ENCODE peak calls at places on chromosome 11, in seven cellular contexts. One of them, this sample, is unnamed.

GRCh38 chr11:33829430-33830141 is 55.3 kb upstream of the FBXO3 start:
- DNase-seq in endothelial cell: peak
- DNase-seq in stimulated activated CD4-positive, alpha-beta T cell treated with anti-CD3 and anti-CD28 coated beads, Interleukin-4, amount 100 ng/mL, for 4 hours: peak
- DNase-seq in iPS-NIHi11: peak
- DNase-seq in stomach: peak
- DNase-seq in astrocyte of the spinal cord: peak
- DNase-seq in amniotic stem cell: peak
- DNase-seq in this sample: peak

GRCh38 chr11:46120361-46120710 is 918 bp downstream of the PHF21A start:
- DNase-seq in iPS-NIHi11: peak
- DNase-seq in endothelial cell: peak
- DNase-seq in stomach: no peak
- DNase-seq in astrocyte of the spinal cord: no peak
- DNase-seq in stimulated activated CD4-positive, alpha-beta T cell treated with anti-CD3 and anti-CD28 coated beads, Interleukin-4, amount 100 ng/mL, for 4 hours: peak
- DNase-seq in amniotic stem cell: no peak
- DNase-seq in this sample: no peak

GRCh38 chr11:67543585-67543984 is 20.3 kb upstream of the CABP2 start:
- DNase-seq in iPS-NIHi11: no peak
- DNase-seq in stimulated activated CD4-positive, alpha-beta T cell treated with anti-CD3 and anti-CD28 coated beads, Interleukin-4, amount 100 ng/mL, for 4 hours: no peak
- DNase-seq in amniotic stem cell: no peak
- DNase-seq in stomach: no peak
- DNase-seq in astrocyte of the spinal cord: no peak
- DNase-seq in endothelial cell: no peak
- DNase-seq in this sample: no peak

GRCh38 chr11:100670140-100670539 is 16.9 kb upstream of the ARHGAP42 start:
- DNase-seq in endothelial cell: no peak
- DNase-seq in astrocyte of the spinal cord: no peak
- DNase-seq in stomach: no peak
- DNase-seq in amniotic stem cell: no peak
- DNase-seq in iPS-NIHi11: peak
- DNase-seq in stimulated activated CD4-positive, alpha-beta T cell treated with anti-CD3 and anti-CD28 coated beads, Interleukin-4, amount 100 ng/mL, for 4 hours: no peak
- DNase-seq in this sample: no peak

GRCh38 chr11:7418061-7418460 is 67.2 kb upstream of the OLFML1 start:
- DNase-seq in endothelial cell: no peak
- DNase-seq in iPS-NIHi11: no peak
- DNase-seq in stimulated activated CD4-positive, alpha-beta T cell treated with anti-CD3 and anti-CD28 coated beads, Interleukin-4, amount 100 ng/mL, for 4 hours: no peak
- DNase-seq in stomach: no peak
- DNase-seq in amniotic stem cell: no peak
- DNase-seq in astrocyte of the spinal cord: no peak
- DNase-seq in this sample: no peak

GRCh38 chr11:726278-726915 is 20.4 kb downstream of the EPS8L2 start:
- DNase-seq in amniotic stem cell: no peak
- DNase-seq in stomach: peak
- DNase-seq in endothelial cell: no peak
- DNase-seq in iPS-NIHi11: peak
- DNase-seq in stimulated activated CD4-positive, alpha-beta T cell treated with anti-CD3 and anti-CD28 coated beads, Interleukin-4, amount 100 ng/mL, for 4 hours: peak
- DNase-seq in astrocyte of the spinal cord: peak
- DNase-seq in this sample: no peak

GRCh38 chr11:12746593-12747097 is 72.4 kb downstream of the TEAD1 start:
- DNase-seq in iPS-NIHi11: peak
- DNase-seq in endothelial cell: peak
- DNase-seq in amniotic stem cell: peak
- DNase-seq in stimulated activated CD4-positive, alpha-beta T cell treated with anti-CD3 and anti-CD28 coated beads, Interleukin-4, amount 100 ng/mL, for 4 hours: no peak
- DNase-seq in astrocyte of the spinal cord: peak
- DNase-seq in stomach: no peak
- DNase-seq in this sample: peak

GRCh38 chr11:75558939-75559843 is 2.9 kb upstream of the SERPINH1 start:
- DNase-seq in iPS-NIHi11: no peak
- DNase-seq in stimulated activated CD4-positive, alpha-beta T cell treated with anti-CD3 and anti-CD28 coated beads, Interleukin-4, amount 100 ng/mL, for 4 hours: no peak
- DNase-seq in stomach: no peak
- DNase-seq in endothelial cell: peak
- DNase-seq in amniotic stem cell: no peak
- DNase-seq in astrocyte of the spinal cord: peak
- DNase-seq in this sample: no peak

GRCh38 chr11:95586155-95586554 is 203.4 kb downstream of the FAM76B start:
- DNase-seq in iPS-NIHi11: no peak
- DNase-seq in stomach: no peak
- DNase-seq in stimulated activated CD4-positive, alpha-beta T cell treated with anti-CD3 and anti-CD28 coated beads, Interleukin-4, amount 100 ng/mL, for 4 hours: no peak
- DNase-seq in amniotic stem cell: no peak
- DNase-seq in endothelial cell: no peak
- DNase-seq in astrocyte of the spinal cord: no peak
- DNase-seq in this sample: no peak

GRCh38 chr11:7571640-7572000 is 57.8 kb downstream of the PPFIBP2 start:
- DNase-seq in stimulated activated CD4-positive, alpha-beta T cell treated with anti-CD3 and anti-CD28 coated beads, Interleukin-4, amount 100 ng/mL, for 4 hours: no peak
- DNase-seq in amniotic stem cell: peak
- DNase-seq in astrocyte of the spinal cord: peak
- DNase-seq in stomach: peak
- DNase-seq in endothelial cell: peak
- DNase-seq in iPS-NIHi11: peak
- DNase-seq in this sample: peak

GRCh38 chr11:75520688-75521087 is 5.1 kb downstream of the GDPD5 start:
- DNase-seq in astrocyte of the spinal cord: no peak
- DNase-seq in stimulated activated CD4-positive, alpha-beta T cell treated with anti-CD3 and anti-CD28 coated beads, Interleukin-4, amount 100 ng/mL, for 4 hours: no peak
- DNase-seq in endothelial cell: no peak
- DNase-seq in stomach: no peak
- DNase-seq in amniotic stem cell: no peak
- DNase-seq in iPS-NIHi11: no peak
- DNase-seq in this sample: no peak

GRCh38 chr11:64000026-64000739 is 13.9 kb downstream of the OTUB1 start:
- DNase-seq in amniotic stem cell: peak
- DNase-seq in iPS-NIHi11: peak
- DNase-seq in stomach: peak
- DNase-seq in stimulated activated CD4-positive, alpha-beta T cell treated with anti-CD3 and anti-CD28 coated beads, Interleukin-4, amount 100 ng/mL, for 4 hours: peak
- DNase-seq in astrocyte of the spinal cord: peak
- DNase-seq in endothelial cell: peak
- DNase-seq in this sample: peak

GRCh38 chr11:47864910-47865309 is 16.8 kb upstream of the NUP160 start:
- DNase-seq in astrocyte of the spinal cord: no peak
- DNase-seq in stimulated activated CD4-positive, alpha-beta T cell treated with anti-CD3 and anti-CD28 coated beads, Interleukin-4, amount 100 ng/mL, for 4 hours: no peak
- DNase-seq in amniotic stem cell: no peak
- DNase-seq in endothelial cell: no peak
- DNase-seq in stomach: no peak
- DNase-seq in iPS-NIHi11: no peak
- DNase-seq in this sample: no peak

GRCh38 chr11:116412118-116412889 is 360.5 kb downstream of the BUD13 start:
- DNase-seq in stomach: no peak
- DNase-seq in endothelial cell: no peak
- DNase-seq in stimulated activated CD4-positive, alpha-beta T cell treated with anti-CD3 and anti-CD28 coated beads, Interleukin-4, amount 100 ng/mL, for 4 hours: no peak
- DNase-seq in amniotic stem cell: no peak
- DNase-seq in astrocyte of the spinal cord: peak
- DNase-seq in iPS-NIHi11: no peak
- DNase-seq in this sample: peak

GRCh38 chr11:85052636-85053035 is 574.5 kb downstream of the DLG2 start:
- DNase-seq in stomach: no peak
- DNase-seq in amniotic stem cell: no peak
- DNase-seq in endothelial cell: no peak
- DNase-seq in astrocyte of the spinal cord: peak
- DNase-seq in iPS-NIHi11: no peak
- DNase-seq in stimulated activated CD4-positive, alpha-beta T cell treated with anti-CD3 and anti-CD28 coated beads, Interleukin-4, amount 100 ng/mL, for 4 hours: no peak
- DNase-seq in this sample: no peak

GRCh38 chr11:63729326-63729725 is 39.2 kb downstream of the ZFTA start:
- DNase-seq in endothelial cell: no peak
- DNase-seq in stomach: no peak
- DNase-seq in iPS-NIHi11: no peak
- DNase-seq in stimulated activated CD4-positive, alpha-beta T cell treated with anti-CD3 and anti-CD28 coated beads, Interleukin-4, amount 100 ng/mL, for 4 hours: no peak
- DNase-seq in amniotic stem cell: no peak
- DNase-seq in astrocyte of the spinal cord: no peak
- DNase-seq in this sample: no peak

GRCh38 chr11:128535468-128536457 is 51.6 kb downstream of the ETS1 start:
- DNase-seq in endothelial cell: no peak
- DNase-seq in stomach: no peak
- DNase-seq in stimulated activated CD4-positive, alpha-beta T cell treated with anti-CD3 and anti-CD28 coated beads, Interleukin-4, amount 100 ng/mL, for 4 hours: no peak
- DNase-seq in iPS-NIHi11: no peak
- DNase-seq in amniotic stem cell: no peak
- DNase-seq in astrocyte of the spinal cord: no peak
- DNase-seq in this sample: no peak

GRCh38 chr11:132033051-132033450 is 662.6 kb downstream of the NTM start:
- DNase-seq in astrocyte of the spinal cord: no peak
- DNase-seq in iPS-NIHi11: no peak
- DNase-seq in stimulated activated CD4-positive, alpha-beta T cell treated with anti-CD3 and anti-CD28 coated beads, Interleukin-4, amount 100 ng/mL, for 4 hours: no peak
- DNase-seq in endothelial cell: no peak
- DNase-seq in amniotic stem cell: no peak
- DNase-seq in stomach: no peak
- DNase-seq in this sample: no peak

GRCh38 chr11:101127699-101128570 is 1.7 kb downstream of the PGR start:
- DNase-seq in amniotic stem cell: no peak
- DNase-seq in endothelial cell: peak
- DNase-seq in stimulated activated CD4-positive, alpha-beta T cell treated with anti-CD3 and anti-CD28 coated beads, Interleukin-4, amount 100 ng/mL, for 4 hours: no peak
- DNase-seq in astrocyte of the spinal cord: no peak
- DNase-seq in iPS-NIHi11: peak
- DNase-seq in stomach: peak
- DNase-seq in this sample: no peak

GRCh38 chr11:57552479-57552878 is 15.0 kb downstream of the UBE2L6 start:
- DNase-seq in astrocyte of the spinal cord: no peak
- DNase-seq in endothelial cell: no peak
- DNase-seq in amniotic stem cell: no peak
- DNase-seq in stomach: no peak
- DNase-seq in stimulated activated CD4-positive, alpha-beta T cell treated with anti-CD3 and anti-CD28 coated beads, Interleukin-4, amount 100 ng/mL, for 4 hours: no peak
- DNase-seq in iPS-NIHi11: no peak
- DNase-seq in this sample: no peak

GRCh38 chr11:87454246-87454645 is 416.5 kb downstream of the TMEM135 start:
- DNase-seq in astrocyte of the spinal cord: peak
- DNase-seq in iPS-NIHi11: no peak
- DNase-seq in amniotic stem cell: no peak
- DNase-seq in endothelial cell: no peak
- DNase-seq in stomach: peak
- DNase-seq in stimulated activated CD4-positive, alpha-beta T cell treated with anti-CD3 and anti-CD28 coated beads, Interleukin-4, amount 100 ng/mL, for 4 hours: no peak
- DNase-seq in this sample: no peak

GRCh38 chr11:26112190-26112715 is 219.7 kb upstream of the ANO3 start:
- DNase-seq in amniotic stem cell: no peak
- DNase-seq in stimulated activated CD4-positive, alpha-beta T cell treated with anti-CD3 and anti-CD28 coated beads, Interleukin-4, amount 100 ng/mL, for 4 hours: no peak
- DNase-seq in astrocyte of the spinal cord: no peak
- DNase-seq in iPS-NIHi11: no peak
- DNase-seq in endothelial cell: no peak
- DNase-seq in stomach: no peak
- DNase-seq in this sample: no peak

GRCh38 chr11:64758330-64759079 is 1.3 kb downstream of the PYGM start:
- DNase-seq in stimulated activated CD4-positive, alpha-beta T cell treated with anti-CD3 and anti-CD28 coated beads, Interleukin-4, amount 100 ng/mL, for 4 hours: no peak
- DNase-seq in astrocyte of the spinal cord: no peak
- DNase-seq in endothelial cell: no peak
- DNase-seq in amniotic stem cell: no peak
- DNase-seq in iPS-NIHi11: no peak
- DNase-seq in stomach: no peak
- DNase-seq in this sample: no peak

GRCh38 chr11:121237686-121238658 is 54.6 kb upstream of the SC5D start:
- DNase-seq in stimulated activated CD4-positive, alpha-beta T cell treated with anti-CD3 and anti-CD28 coated beads, Interleukin-4, amount 100 ng/mL, for 4 hours: no peak
- DNase-seq in stomach: no peak
- DNase-seq in astrocyte of the spinal cord: peak
- DNase-seq in amniotic stem cell: no peak
- DNase-seq in endothelial cell: no peak
- DNase-seq in iPS-NIHi11: no peak
- DNase-seq in this sample: no peak

GRCh38 chr11:33448461-33449130 is 191.4 kb downstream of the HIPK3 start:
- DNase-seq in stomach: no peak
- DNase-seq in endothelial cell: no peak
- DNase-seq in astrocyte of the spinal cord: no peak
- DNase-seq in stimulated activated CD4-positive, alpha-beta T cell treated with anti-CD3 and anti-CD28 coated beads, Interleukin-4, amount 100 ng/mL, for 4 hours: no peak
- DNase-seq in iPS-NIHi11: no peak
- DNase-seq in amniotic stem cell: no peak
- DNase-seq in this sample: no peak

GRCh38 chr11:96065379-96065778 is 141.5 kb upstream of the MTMR2 start:
- DNase-seq in astrocyte of the spinal cord: no peak
- DNase-seq in iPS-NIHi11: no peak
- DNase-seq in stomach: no peak
- DNase-seq in stimulated activated CD4-positive, alpha-beta T cell treated with anti-CD3 and anti-CD28 coated beads, Interleukin-4, amount 100 ng/mL, for 4 hours: no peak
- DNase-seq in amniotic stem cell: no peak
- DNase-seq in endothelial cell: no peak
- DNase-seq in this sample: no peak

GRCh38 chr11:47616726-47617416 is 22.7 kb upstream of the C1QTNF4 start:
- DNase-seq in amniotic stem cell: peak
- DNase-seq in astrocyte of the spinal cord: peak
- DNase-seq in stomach: no peak
- DNase-seq in iPS-NIHi11: peak
- DNase-seq in endothelial cell: peak
- DNase-seq in stimulated activated CD4-positive, alpha-beta T cell treated with anti-CD3 and anti-CD28 coated beads, Interleukin-4, amount 100 ng/mL, for 4 hours: no peak
- DNase-seq in this sample: peak

GRCh38 chr11:3147626-3148025 is 17.5 kb downstream of the OSBPL5 start:
- DNase-seq in endothelial cell: no peak
- DNase-seq in amniotic stem cell: no peak
- DNase-seq in iPS-NIHi11: no peak
- DNase-seq in stimulated activated CD4-positive, alpha-beta T cell treated with anti-CD3 and anti-CD28 coated beads, Interleukin-4, amount 100 ng/mL, for 4 hours: no peak
- DNase-seq in stomach: no peak
- DNase-seq in astrocyte of the spinal cord: no peak
- DNase-seq in this sample: no peak

GRCh38 chr11:132095230-132096165 is 725.1 kb downstream of the NTM start:
- DNase-seq in stimulated activated CD4-positive, alpha-beta T cell treated with anti-CD3 and anti-CD28 coated beads, Interleukin-4, amount 100 ng/mL, for 4 hours: no peak
- DNase-seq in astrocyte of the spinal cord: no peak
- DNase-seq in endothelial cell: no peak
- DNase-seq in iPS-NIHi11: no peak
- DNase-seq in stomach: no peak
- DNase-seq in amniotic stem cell: no peak
- DNase-seq in this sample: no peak

GRCh38 chr11:64358907-64359711 is at the start of gene RPS6KA4:
- DNase-seq in endothelial cell: peak
- DNase-seq in astrocyte of the spinal cord: peak
- DNase-seq in stimulated activated CD4-positive, alpha-beta T cell treated with anti-CD3 and anti-CD28 coated beads, Interleukin-4, amount 100 ng/mL, for 4 hours: peak
- DNase-seq in amniotic stem cell: peak
- DNase-seq in stomach: peak
- DNase-seq in iPS-NIHi11: peak
- DNase-seq in this sample: peak

GRCh38 chr11:115462004-115462541 is 42.1 kb downstream of the CADM1 start:
- DNase-seq in endothelial cell: no peak
- DNase-seq in astrocyte of the spinal cord: no peak
- DNase-seq in stomach: no peak
- DNase-seq in amniotic stem cell: no peak
- DNase-seq in iPS-NIHi11: no peak
- DNase-seq in stimulated activated CD4-positive, alpha-beta T cell treated with anti-CD3 and anti-CD28 coated beads, Interleukin-4, amount 100 ng/mL, for 4 hours: no peak
- DNase-seq in this sample: peak

GRCh38 chr11:69920500-69921428 is 101.5 kb upstream of the FGF3 start:
- DNase-seq in stomach: no peak
- DNase-seq in amniotic stem cell: no peak
- DNase-seq in iPS-NIHi11: no peak
- DNase-seq in stimulated activated CD4-positive, alpha-beta T cell treated with anti-CD3 and anti-CD28 coated beads, Interleukin-4, amount 100 ng/mL, for 4 hours: no peak
- DNase-seq in astrocyte of the spinal cord: no peak
- DNase-seq in endothelial cell: no peak
- DNase-seq in this sample: no peak

GRCh38 chr11:74755395-74755995 is 6.8 kb downstream of the RNF169 start:
- DNase-seq in astrocyte of the spinal cord: no peak
- DNase-seq in amniotic stem cell: no peak
- DNase-seq in stomach: no peak
- DNase-seq in endothelial cell: no peak
- DNase-seq in stimulated activated CD4-positive, alpha-beta T cell treated with anti-CD3 and anti-CD28 coated beads, Interleukin-4, amount 100 ng/mL, for 4 hours: no peak
- DNase-seq in iPS-NIHi11: peak
- DNase-seq in this sample: no peak

GRCh38 chr11:119694334-119694733 is 34.7 kb downstream of the NECTIN1 start:
- DNase-seq in iPS-NIHi11: no peak
- DNase-seq in stimulated activated CD4-positive, alpha-beta T cell treated with anti-CD3 and anti-CD28 coated beads, Interleukin-4, amount 100 ng/mL, for 4 hours: no peak
- DNase-seq in endothelial cell: no peak
- DNase-seq in amniotic stem cell: no peak
- DNase-seq in stomach: peak
- DNase-seq in astrocyte of the spinal cord: no peak
- DNase-seq in this sample: no peak

This sample was measured in kidney glomerular epithelial cell.